ENCODE peak calls at places on chromosomes 12 and 14, in four cellular contexts. One of them, this sample, is unnamed.

GRCh38 chr12:119669744-119670472 is 2.0 kb downstream of the PRKAB1 start:
- DNase-seq in RWPE2: no peak
- DNase-seq in activated B cell treated with CpG ODN at 0.5 μM for 24 hours: no peak
- DNase-seq in heart left ventricle: no peak
- DNase-seq in this sample: no peak

GRCh38 chr14:78319826-78320635 is 149.9 kb downstream of the NRXN3 start:
- DNase-seq in RWPE2: no peak
- DNase-seq in activated B cell treated with CpG ODN at 0.5 μM for 24 hours: no peak
- DNase-seq in heart left ventricle: no peak
- DNase-seq in this sample: no peak

GRCh38 chr12:99911076-99911475 is 73.7 kb downstream of the ANKS1B start:
- DNase-seq in RWPE2: no peak
- DNase-seq in activated B cell treated with CpG ODN at 0.5 μM for 24 hours: no peak
- DNase-seq in heart left ventricle: peak; percentile 16
- DNase-seq in this sample: no peak

GRCh38 chr14:21978184-21978998 is 304.8 kb upstream of the OR4E1 start:
- DNase-seq in RWPE2: no peak
- DNase-seq in activated B cell treated with CpG ODN at 0.5 μM for 24 hours: no peak
- DNase-seq in heart left ventricle: no peak
- DNase-seq in this sample: no peak

GRCh38 chr14:61527325-61528100 is 167.8 kb upstream of the HIF1A start:
- DNase-seq in RWPE2: no peak
- DNase-seq in activated B cell treated with CpG ODN at 0.5 μM for 24 hours: no peak
- DNase-seq in heart left ventricle: no peak
- DNase-seq in this sample: peak; percentile 56

GRCh38 chr14:92584856-92585255 is 71.3 kb downstream of the RIN3 start:
- DNase-seq in RWPE2: no peak
- DNase-seq in activated B cell treated with CpG ODN at 0.5 μM for 24 hours: no peak
- DNase-seq in heart left ventricle: no peak
- DNase-seq in this sample: peak; percentile 81

GRCh38 chr12:34399631-34400422 is 377.5 kb downstream of the ALG10 start:
- DNase-seq in RWPE2: peak; percentile 27
- DNase-seq in activated B cell treated with CpG ODN at 0.5 μM for 24 hours: peak; percentile 7
- DNase-seq in heart left ventricle: peak; percentile 3
- DNase-seq in this sample: peak; percentile 27

GRCh38 chr12:123139926-123140674 is 10.8 kb downstream of the PITPNM2 start:
- DNase-seq in RWPE2: no peak
- DNase-seq in activated B cell treated with CpG ODN at 0.5 μM for 24 hours: no peak
- DNase-seq in heart left ventricle: no peak
- DNase-seq in this sample: no peak

GRCh38 chr12:111482464-111482863 is 76.7 kb downstream of the SH2B3 start:
- DNase-seq in RWPE2: no peak
- DNase-seq in activated B cell treated with CpG ODN at 0.5 μM for 24 hours: no peak
- DNase-seq in heart left ventricle: no peak
- DNase-seq in this sample: no peak

GRCh38 chr12:114790276-114790675 is 106.3 kb upstream of the TBX3 start:
- DNase-seq in RWPE2: no peak
- DNase-seq in activated B cell treated with CpG ODN at 0.5 μM for 24 hours: no peak
- DNase-seq in heart left ventricle: no peak
- DNase-seq in this sample: no peak

GRCh38 chr12:93089805-93090569 is 160.9 kb upstream of the EEA1 start:
- DNase-seq in RWPE2: no peak
- DNase-seq in activated B cell treated with CpG ODN at 0.5 μM for 24 hours: no peak
- DNase-seq in heart left ventricle: no peak
- DNase-seq in this sample: peak; percentile 67

GRCh38 chr14:49464885-49465284 is 121.3 kb downstream of the RPS29 start:
- DNase-seq in RWPE2: no peak
- DNase-seq in activated B cell treated with CpG ODN at 0.5 μM for 24 hours: no peak
- DNase-seq in heart left ventricle: no peak
- DNase-seq in this sample: no peak

GRCh38 chr12:8078400-8078799 is 3.7 kb upstream of the NECAP1 start:
- DNase-seq in RWPE2: no peak
- DNase-seq in activated B cell treated with CpG ODN at 0.5 μM for 24 hours: no peak
- DNase-seq in heart left ventricle: peak; percentile 20
- DNase-seq in this sample: peak; percentile 54

GRCh38 chr14:74762917-74763802 is at the start of gene YLPM1:
- DNase-seq in RWPE2: peak; percentile 94
- DNase-seq in activated B cell treated with CpG ODN at 0.5 μM for 24 hours: peak; percentile 86
- DNase-seq in heart left ventricle: peak; percentile 92
- DNase-seq in this sample: peak; percentile 91

GRCh38 chr12:70309348-70309747 is 56.7 kb upstream of the KCNMB4 start:
- DNase-seq in RWPE2: no peak
- DNase-seq in activated B cell treated with CpG ODN at 0.5 μM for 24 hours: no peak
- DNase-seq in heart left ventricle: no peak
- DNase-seq in this sample: no peak

GRCh38 chr12:19597304-19598066 is 158.2 kb downstream of the AEBP2 start:
- DNase-seq in RWPE2: no peak
- DNase-seq in activated B cell treated with CpG ODN at 0.5 μM for 24 hours: no peak
- DNase-seq in heart left ventricle: no peak
- DNase-seq in this sample: no peak

GRCh38 chr14:101826359-101826758 is 64.8 kb downstream of the PPP2R5C start:
- DNase-seq in RWPE2: no peak
- DNase-seq in activated B cell treated with CpG ODN at 0.5 μM for 24 hours: no peak
- DNase-seq in heart left ventricle: no peak
- DNase-seq in this sample: no peak

GRCh38 chr14:53153702-53154112 is 584 bp upstream of the DDHD1 start:
- DNase-seq in RWPE2: no peak
- DNase-seq in activated B cell treated with CpG ODN at 0.5 μM for 24 hours: no peak
- DNase-seq in heart left ventricle: no peak
- DNase-seq in this sample: no peak

GRCh38 chr14:62645649-62646048 is 399.6 kb downstream of the KCNH5 start:
- DNase-seq in RWPE2: no peak
- DNase-seq in activated B cell treated with CpG ODN at 0.5 μM for 24 hours: no peak
- DNase-seq in heart left ventricle: no peak
- DNase-seq in this sample: no peak

GRCh38 chr14:99195602-99196309 is 76.2 kb downstream of the BCL11B start:
- DNase-seq in RWPE2: no peak
- DNase-seq in activated B cell treated with CpG ODN at 0.5 μM for 24 hours: no peak
- DNase-seq in heart left ventricle: no peak
- DNase-seq in this sample: peak; percentile 33

GRCh38 chr14:97878727-97879126 is 1081.5 kb downstream of the VRK1 start:
- DNase-seq in RWPE2: no peak
- DNase-seq in activated B cell treated with CpG ODN at 0.5 μM for 24 hours: no peak
- DNase-seq in heart left ventricle: peak; percentile 11
- DNase-seq in this sample: no peak

GRCh38 chr12:68521321-68521839 is 89.3 kb upstream of the RAP1B start:
- DNase-seq in RWPE2: no peak
- DNase-seq in activated B cell treated with CpG ODN at 0.5 μM for 24 hours: no peak
- DNase-seq in heart left ventricle: no peak
- DNase-seq in this sample: no peak

GRCh38 chr12:45944771-45945170 is 45.6 kb downstream of the SCAF11 start:
- DNase-seq in RWPE2: no peak
- DNase-seq in activated B cell treated with CpG ODN at 0.5 μM for 24 hours: no peak
- DNase-seq in heart left ventricle: no peak
- DNase-seq in this sample: no peak

GRCh38 chr14:61992139-61992538 is 229.9 kb downstream of the SNAPC1 start:
- DNase-seq in RWPE2: no peak
- DNase-seq in activated B cell treated with CpG ODN at 0.5 μM for 24 hours: no peak
- DNase-seq in heart left ventricle: no peak
- DNase-seq in this sample: no peak

GRCh38 chr12:6909421-6910145 is 4.8 kb upstream of the ENO2 start:
- DNase-seq in RWPE2: no peak
- DNase-seq in activated B cell treated with CpG ODN at 0.5 μM for 24 hours: no peak
- DNase-seq in heart left ventricle: no peak
- DNase-seq in this sample: no peak

GRCh38 chr14:72777636-72778035 is 116.3 kb downstream of the DPF3 start:
- DNase-seq in RWPE2: no peak
- DNase-seq in activated B cell treated with CpG ODN at 0.5 μM for 24 hours: no peak
- DNase-seq in heart left ventricle: no peak
- DNase-seq in this sample: no peak

GRCh38 chr14:93091666-93092065 is 24.1 kb downstream of the ITPK1 start:
- DNase-seq in RWPE2: no peak
- DNase-seq in activated B cell treated with CpG ODN at 0.5 μM for 24 hours: no peak
- DNase-seq in heart left ventricle: no peak
- DNase-seq in this sample: no peak

GRCh38 chr14:102699416-102700110 is 77.7 kb upstream of the TRAF3 start:
- DNase-seq in RWPE2: no peak
- DNase-seq in activated B cell treated with CpG ODN at 0.5 μM for 24 hours: no peak
- DNase-seq in heart left ventricle: no peak
- DNase-seq in this sample: no peak

GRCh38 chr12:39807043-39807442 is 187.4 kb upstream of the ABCD2 start:
- DNase-seq in RWPE2: no peak
- DNase-seq in activated B cell treated with CpG ODN at 0.5 μM for 24 hours: no peak
- DNase-seq in heart left ventricle: no peak
- DNase-seq in this sample: no peak

GRCh38 chr14:91464615-91465205 is 45.4 kb downstream of the PPP4R3A start:
- DNase-seq in RWPE2: no peak
- DNase-seq in activated B cell treated with CpG ODN at 0.5 μM for 24 hours: no peak
- DNase-seq in heart left ventricle: no peak
- DNase-seq in this sample: no peak

GRCh38 chr12:109092484-109093021 is 719 bp downstream of the ALKBH2 start:
- DNase-seq in RWPE2: no peak
- DNase-seq in activated B cell treated with CpG ODN at 0.5 μM for 24 hours: no peak
- DNase-seq in heart left ventricle: no peak
- DNase-seq in this sample: no peak

GRCh38 chr14:91381801-91382670 is 35.6 kb downstream of the CCDC88C start:
- DNase-seq in RWPE2: no peak
- DNase-seq in activated B cell treated with CpG ODN at 0.5 μM for 24 hours: no peak
- DNase-seq in heart left ventricle: no peak
- DNase-seq in this sample: no peak

GRCh38 chr12:114869091-114869834 is 185.3 kb upstream of the TBX3 start:
- DNase-seq in RWPE2: no peak
- DNase-seq in activated B cell treated with CpG ODN at 0.5 μM for 24 hours: no peak
- DNase-seq in heart left ventricle: no peak
- DNase-seq in this sample: no peak

GRCh38 chr12:124297856-124298255 is 3.0 kb downstream of the RFLNA start:
- DNase-seq in RWPE2: peak; percentile 38
- DNase-seq in activated B cell treated with CpG ODN at 0.5 μM for 24 hours: no peak
- DNase-seq in heart left ventricle: no peak
- DNase-seq in this sample: no peak

GRCh38 chr12:33296529-33296928 is 143.1 kb downstream of the SYT10 start:
- DNase-seq in RWPE2: no peak
- DNase-seq in activated B cell treated with CpG ODN at 0.5 μM for 24 hours: no peak
- DNase-seq in heart left ventricle: no peak
- DNase-seq in this sample: no peak

GRCh38 chr14:88974991-88975835 is 150.8 kb downstream of the TTC8 start:
- DNase-seq in RWPE2: no peak
- DNase-seq in activated B cell treated with CpG ODN at 0.5 μM for 24 hours: no peak
- DNase-seq in heart left ventricle: no peak
- DNase-seq in this sample: no peak

GRCh38 chr14:73696466-73697390 is 17.5 kb downstream of the PNMA1 start:
- DNase-seq in RWPE2: no peak
- DNase-seq in activated B cell treated with CpG ODN at 0.5 μM for 24 hours: no peak
- DNase-seq in heart left ventricle: no peak
- DNase-seq in this sample: no peak

GRCh38 chr12:48827026-48827425 is 8.7 kb downstream of the CACNB3 start:
- DNase-seq in RWPE2: no peak
- DNase-seq in activated B cell treated with CpG ODN at 0.5 μM for 24 hours: no peak
- DNase-seq in heart left ventricle: no peak
- DNase-seq in this sample: no peak

GRCh38 chr12:53938276-53939140 is at the start of gene HOXC13:
- DNase-seq in RWPE2: peak; percentile 98
- DNase-seq in activated B cell treated with CpG ODN at 0.5 μM for 24 hours: no peak
- DNase-seq in heart left ventricle: no peak
- DNase-seq in this sample: no peak

GRCh38 chr12:79690606-79691298 is at the start of gene PAWR:
- DNase-seq in RWPE2: peak; percentile 85
- DNase-seq in activated B cell treated with CpG ODN at 0.5 μM for 24 hours: peak; percentile 48
- DNase-seq in heart left ventricle: peak; percentile 58
- DNase-seq in this sample: peak; percentile 41
- TF ChIP-seq CTCF in RWPE2: peak; percentile 45
- TF ChIP-seq CTCF in activated B cell treated with CpG ODN at 0.5 μM for 24 hours: no peak
- TF ChIP-seq CTCF in heart left ventricle: no peak
- TF ChIP-seq CTCF in this sample: no peak

GRCh38 chr14:59017285-59017965 is 171.0 kb upstream of the DAAM1 start:
- DNase-seq in RWPE2: no peak
- DNase-seq in activated B cell treated with CpG ODN at 0.5 μM for 24 hours: no peak
- DNase-seq in heart left ventricle: no peak
- DNase-seq in this sample: no peak

GRCh38 chr14:59018978-59019377 is 169.5 kb upstream of the DAAM1 start:
- DNase-seq in RWPE2: no peak
- DNase-seq in activated B cell treated with CpG ODN at 0.5 μM for 24 hours: no peak
- DNase-seq in heart left ventricle: no peak
- DNase-seq in this sample: no peak

GRCh38 chr14:59022144-59022543 is 166.3 kb upstream of the DAAM1 start:
- DNase-seq in RWPE2: no peak
- DNase-seq in activated B cell treated with CpG ODN at 0.5 μM for 24 hours: no peak
- DNase-seq in heart left ventricle: no peak
- DNase-seq in this sample: no peak

GRCh38 chr14:59018460-59018859 is 170.0 kb upstream of the DAAM1 start:
- DNase-seq in RWPE2: no peak
- DNase-seq in activated B cell treated with CpG ODN at 0.5 μM for 24 hours: no peak
- DNase-seq in heart left ventricle: no peak
- DNase-seq in this sample: no peak

GRCh38 chr14:59020382-59020781 is 168.1 kb upstream of the DAAM1 start:
- DNase-seq in RWPE2: no peak
- DNase-seq in activated B cell treated with CpG ODN at 0.5 μM for 24 hours: no peak
- DNase-seq in heart left ventricle: no peak
- DNase-seq in this sample: no peak
- TF ChIP-seq CTCF in RWPE2: peak; percentile 77
- TF ChIP-seq CTCF in activated B cell treated with CpG ODN at 0.5 μM for 24 hours: no peak
- TF ChIP-seq CTCF in heart left ventricle: peak; percentile 9
- TF ChIP-seq CTCF in this sample: peak; percentile 44

GRCh38 chr12:3152013-3152412 is 74.8 kb downstream of the TSPAN9 start:
- DNase-seq in RWPE2: no peak
- DNase-seq in activated B cell treated with CpG ODN at 0.5 μM for 24 hours: no peak
- DNase-seq in heart left ventricle: no peak
- DNase-seq in this sample: no peak
- TF ChIP-seq CTCF in RWPE2: no peak
- TF ChIP-seq CTCF in activated B cell treated with CpG ODN at 0.5 μM for 24 hours: no peak
- TF ChIP-seq CTCF in heart left ventricle: no peak
- TF ChIP-seq CTCF in this sample: no peak

GRCh38 chr12:41511247-41511646 is 323.1 kb downstream of the PDZRN4 start:
- DNase-seq in RWPE2: no peak
- DNase-seq in activated B cell treated with CpG ODN at 0.5 μM for 24 hours: no peak
- DNase-seq in heart left ventricle: no peak
- DNase-seq in this sample: no peak

GRCh38 chr12:41512531-41512930 is 324.4 kb downstream of the PDZRN4 start:
- DNase-seq in RWPE2: no peak
- DNase-seq in activated B cell treated with CpG ODN at 0.5 μM for 24 hours: no peak
- DNase-seq in heart left ventricle: peak; percentile 24
- DNase-seq in this sample: no peak

GRCh38 chr12:41515953-41516352 is 327.8 kb downstream of the PDZRN4 start:
- DNase-seq in RWPE2: no peak
- DNase-seq in activated B cell treated with CpG ODN at 0.5 μM for 24 hours: no peak
- DNase-seq in heart left ventricle: no peak
- DNase-seq in this sample: no peak

GRCh38 chr12:41514050-41514449 is 325.9 kb downstream of the PDZRN4 start:
- DNase-seq in RWPE2: no peak
- DNase-seq in activated B cell treated with CpG ODN at 0.5 μM for 24 hours: no peak
- DNase-seq in heart left ventricle: no peak
- DNase-seq in this sample: no peak

GRCh38 chr12:41514907-41515306 is 326.8 kb downstream of the PDZRN4 start:
- DNase-seq in RWPE2: no peak
- DNase-seq in activated B cell treated with CpG ODN at 0.5 μM for 24 hours: no peak
- DNase-seq in heart left ventricle: no peak
- DNase-seq in this sample: no peak
- TF ChIP-seq CTCF in RWPE2: peak; percentile 21
- TF ChIP-seq CTCF in activated B cell treated with CpG ODN at 0.5 μM for 24 hours: no peak
- TF ChIP-seq CTCF in heart left ventricle: no peak
- TF ChIP-seq CTCF in this sample: no peak